ENCODE peak calls at places on chromosomes 3 and 15, in six cellular contexts. One of them, this sample, is unnamed.

GRCh38 chr15:66287461-66288055 is 5.8 kb upstream of the DIS3L start:
- DNase-seq in activated naive CD8-positive, alpha-beta T cell treated with anti-CD3 and anti-CD28 coated beads for 36 hours: no peak
- DNase-seq in stimulated activated CD4-positive, alpha-beta T cell treated with anti-CD3 and anti-CD28 coated beads, Interleukin-15, amount 100 ng/mL, for 48 hours: no peak
- DNase-seq in renal cortical epithelial cell: peak; percentile 18
- DNase-seq in left ventricle myocardium inferior: no peak
- DNase-seq in NCI-H1417: peak; percentile 85
- DNase-seq in this sample: no peak

GRCh38 chr3:48088056-48088748 is 72.0 kb upstream of the MAP4 start:
- DNase-seq in renal cortical epithelial cell: no peak
- DNase-seq in left ventricle myocardium inferior: no peak
- DNase-seq in NCI-H1417: peak; percentile 66
- DNase-seq in stimulated activated CD4-positive, alpha-beta T cell treated with anti-CD3 and anti-CD28 coated beads, Interleukin-15, amount 100 ng/mL, for 48 hours: peak; percentile 17
- DNase-seq in activated naive CD8-positive, alpha-beta T cell treated with anti-CD3 and anti-CD28 coated beads for 36 hours: no peak
- DNase-seq in this sample: peak; percentile 55

GRCh38 chr3:152620395-152620794 is 214.5 kb upstream of the P2RY1 start:
- DNase-seq in left ventricle myocardium inferior: no peak
- DNase-seq in stimulated activated CD4-positive, alpha-beta T cell treated with anti-CD3 and anti-CD28 coated beads, Interleukin-15, amount 100 ng/mL, for 48 hours: no peak
- DNase-seq in activated naive CD8-positive, alpha-beta T cell treated with anti-CD3 and anti-CD28 coated beads for 36 hours: no peak
- DNase-seq in renal cortical epithelial cell: no peak
- DNase-seq in NCI-H1417: no peak
- DNase-seq in this sample: no peak

GRCh38 chr3:197458179-197458707 is 97.5 kb downstream of the BDH1 start:
- DNase-seq in activated naive CD8-positive, alpha-beta T cell treated with anti-CD3 and anti-CD28 coated beads for 36 hours: peak; percentile 49
- DNase-seq in NCI-H1417: no peak
- DNase-seq in stimulated activated CD4-positive, alpha-beta T cell treated with anti-CD3 and anti-CD28 coated beads, Interleukin-15, amount 100 ng/mL, for 48 hours: no peak
- DNase-seq in left ventricle myocardium inferior: no peak
- DNase-seq in renal cortical epithelial cell: no peak
- DNase-seq in this sample: no peak

GRCh38 chr3:61589856-61590255 is 28.5 kb downstream of the PTPRG start:
- DNase-seq in stimulated activated CD4-positive, alpha-beta T cell treated with anti-CD3 and anti-CD28 coated beads, Interleukin-15, amount 100 ng/mL, for 48 hours: no peak
- DNase-seq in activated naive CD8-positive, alpha-beta T cell treated with anti-CD3 and anti-CD28 coated beads for 36 hours: no peak
- DNase-seq in NCI-H1417: no peak
- DNase-seq in renal cortical epithelial cell: peak; percentile 65
- DNase-seq in left ventricle myocardium inferior: no peak
- DNase-seq in this sample: no peak

GRCh38 chr3:185537369-185537970 is 14.9 kb downstream of the LIPH start:
- DNase-seq in renal cortical epithelial cell: peak; percentile 100
- DNase-seq in stimulated activated CD4-positive, alpha-beta T cell treated with anti-CD3 and anti-CD28 coated beads, Interleukin-15, amount 100 ng/mL, for 48 hours: peak; percentile 33
- DNase-seq in NCI-H1417: peak; percentile 24
- DNase-seq in activated naive CD8-positive, alpha-beta T cell treated with anti-CD3 and anti-CD28 coated beads for 36 hours: peak; percentile 22
- DNase-seq in left ventricle myocardium inferior: peak; percentile 41
- DNase-seq in this sample: peak; percentile 58

GRCh38 chr3:36763111-36763849 is 1.1 kb downstream of the DCLK3 start:
- DNase-seq in renal cortical epithelial cell: no peak
- DNase-seq in NCI-H1417: peak; percentile 38
- DNase-seq in left ventricle myocardium inferior: no peak
- DNase-seq in stimulated activated CD4-positive, alpha-beta T cell treated with anti-CD3 and anti-CD28 coated beads, Interleukin-15, amount 100 ng/mL, for 48 hours: no peak
- DNase-seq in activated naive CD8-positive, alpha-beta T cell treated with anti-CD3 and anti-CD28 coated beads for 36 hours: no peak
- DNase-seq in this sample: no peak

GRCh38 chr15:69200773-69201745 is 40.6 kb downstream of the GLCE start:
- DNase-seq in stimulated activated CD4-positive, alpha-beta T cell treated with anti-CD3 and anti-CD28 coated beads, Interleukin-15, amount 100 ng/mL, for 48 hours: no peak
- DNase-seq in activated naive CD8-positive, alpha-beta T cell treated with anti-CD3 and anti-CD28 coated beads for 36 hours: no peak
- DNase-seq in renal cortical epithelial cell: no peak
- DNase-seq in left ventricle myocardium inferior: no peak
- DNase-seq in NCI-H1417: peak; percentile 15
- DNase-seq in this sample: no peak

GRCh38 chr15:40064231-40064894 is 25.4 kb upstream of the SRP14 start:
- DNase-seq in left ventricle myocardium inferior: no peak
- DNase-seq in renal cortical epithelial cell: peak; percentile 40
- DNase-seq in activated naive CD8-positive, alpha-beta T cell treated with anti-CD3 and anti-CD28 coated beads for 36 hours: no peak
- DNase-seq in NCI-H1417: no peak
- DNase-seq in stimulated activated CD4-positive, alpha-beta T cell treated with anti-CD3 and anti-CD28 coated beads, Interleukin-15, amount 100 ng/mL, for 48 hours: no peak
- DNase-seq in this sample: no peak

GRCh38 chr3:2568929-2569328 is 470.3 kb downstream of the CNTN4 start:
- DNase-seq in stimulated activated CD4-positive, alpha-beta T cell treated with anti-CD3 and anti-CD28 coated beads, Interleukin-15, amount 100 ng/mL, for 48 hours: no peak
- DNase-seq in activated naive CD8-positive, alpha-beta T cell treated with anti-CD3 and anti-CD28 coated beads for 36 hours: no peak
- DNase-seq in left ventricle myocardium inferior: no peak
- DNase-seq in NCI-H1417: peak; percentile 81
- DNase-seq in renal cortical epithelial cell: no peak
- DNase-seq in this sample: no peak

This sample was measured in gastrocnemius medialis.